ENCODE peak calls at places on chromosomes 2 and 18, in four cellular contexts. B is K562, F is GM12878, X is HepG2. Q is an unnamed sample.

GRCh38 chr2:127641846-127642510 is 4.0 kb upstream of the GPR17 start:
- DNase-seq in B (no peak), F (no peak), X (no peak), Q (no peak)

GRCh38 chr2:106160786-106161261 is 33.3 kb downstream of the UXS1 start:
- DNase-seq in B (no peak), F (no peak), X (no peak), Q (no peak)

GRCh38 chr18:79884963-79885728 is 66.3 kb downstream of the SLC66A2 start:
- DNase-seq in B (no peak), F (no peak), X (no peak), Q (no peak)

GRCh38 chr2:201233192-201234166 is 26.9 kb upstream of the CASP8 start:
- DNase-seq in B (peak), F (peak), X (peak), Q (peak)

GRCh38 chr2:191545361-191545760 is 132.6 kb upstream of the NABP1 start:
- DNase-seq in B (peak), F (no peak), X (no peak), Q (no peak)

GRCh38 chr2:207142461-207142860 is 23.3 kb downstream of the KLF7 start:
- DNase-seq in B (no peak), F (no peak), X (no peak), Q (no peak)

GRCh38 chr2:9815076-9815475 is 28.2 kb upstream of the TAF1B start:
- DNase-seq in B (no peak), F (no peak), X (no peak), Q (no peak)

GRCh38 chr18:42617086-42617725 is 498.3 kb downstream of the RIT2 start:
- DNase-seq in B (no peak), F (no peak), X (no peak), Q (no peak)

GRCh38 chr2:236061899-236062298 is 106.3 kb downstream of the GBX2 start:
- DNase-seq in B (no peak), F (no peak), X (no peak), Q (no peak)

DNA sequence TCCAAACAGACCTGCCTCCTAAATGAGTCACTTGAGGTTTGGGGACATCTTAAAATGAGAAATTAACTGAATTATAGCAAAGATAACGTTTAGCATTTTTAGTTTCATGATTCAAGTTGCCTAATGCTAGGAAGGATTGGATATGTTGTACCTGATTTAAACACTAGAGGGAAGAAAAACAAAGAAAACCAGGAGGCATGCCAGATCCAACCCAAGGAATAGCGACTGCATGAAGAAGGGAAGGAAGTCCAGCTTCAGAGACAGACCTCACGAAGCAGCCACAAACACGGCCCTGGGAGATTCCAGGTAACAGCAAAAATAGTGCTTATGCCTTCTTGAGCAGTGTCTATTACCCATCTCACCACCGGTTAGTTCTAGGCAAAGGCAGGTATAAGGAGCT is 499.9 kb upstream of the SPHKAP start:
- DNase-seq in B (no peak), F (no peak), X (no peak), Q (no peak)
- TF ChIP-seq FOXK2 in B (no peak), F (no peak), X (no peak), Q (no peak)

DNA sequence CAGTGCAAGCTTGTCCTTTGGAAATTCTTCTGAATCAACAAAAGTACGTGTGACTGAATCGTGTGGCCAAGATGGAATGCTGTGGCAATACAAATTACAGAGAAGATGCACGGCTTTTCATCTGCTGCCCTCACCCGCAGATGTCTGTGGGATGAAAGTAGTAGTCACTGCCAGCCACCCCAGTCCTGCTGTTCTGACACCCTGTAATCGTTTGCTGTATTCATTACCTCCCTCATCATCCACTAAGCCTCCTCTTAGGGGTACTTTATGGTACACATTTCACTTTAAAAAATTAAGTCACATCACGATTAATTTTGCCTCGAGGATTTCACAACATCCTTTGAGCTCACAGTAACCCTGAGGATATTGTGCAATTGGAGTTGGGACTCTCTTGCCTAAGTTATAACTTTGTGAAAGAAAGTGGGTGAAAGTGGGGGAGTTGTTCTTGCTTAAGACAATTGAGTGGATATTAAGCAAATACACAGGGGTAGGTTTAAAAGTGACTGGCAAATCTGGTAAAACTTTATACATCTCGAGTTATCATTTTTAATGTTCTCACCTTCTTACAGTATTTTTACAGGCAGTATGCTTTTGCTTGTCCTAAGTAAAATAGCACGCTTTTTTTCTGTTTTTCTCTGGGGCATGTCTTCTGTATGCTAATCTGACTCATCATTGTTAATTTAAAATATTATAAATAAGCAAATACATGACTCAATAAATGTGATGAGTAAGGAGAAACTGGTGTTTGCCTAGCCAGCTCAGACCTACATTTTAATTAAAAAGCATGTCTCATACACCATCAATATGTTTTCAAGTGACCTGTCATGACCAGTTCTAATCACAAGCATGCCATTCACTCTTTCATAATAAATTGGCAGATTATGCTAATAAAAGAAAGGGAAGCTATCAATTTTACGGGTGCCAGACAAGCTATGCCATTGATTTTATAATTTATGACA is 680.9 kb downstream of the IRS1 start:
- DNase-seq in B (no peak), F (no peak), X (peak), Q (no peak)
- TF ChIP-seq FOXK2 in B (no peak), F (no peak), X (no peak), Q (no peak)

GRCh38 chr2:68432696-68433658 is 34.1 kb downstream of the FBXO48 start:
- DNase-seq in B (no peak), F (no peak), X (no peak), Q (no peak)
- TF ChIP-seq FOXK2 in B (no peak), F (no peak), X (no peak), Q (no peak)

GRCh38 chr2:54672587-54673456 is 50.6 kb upstream of the EML6 start:
- DNase-seq in B (no peak), F (peak), X (no peak), Q (no peak)
- TF ChIP-seq FOXK2 in B (no peak), F (peak), X (no peak), Q (no peak)

DNA sequence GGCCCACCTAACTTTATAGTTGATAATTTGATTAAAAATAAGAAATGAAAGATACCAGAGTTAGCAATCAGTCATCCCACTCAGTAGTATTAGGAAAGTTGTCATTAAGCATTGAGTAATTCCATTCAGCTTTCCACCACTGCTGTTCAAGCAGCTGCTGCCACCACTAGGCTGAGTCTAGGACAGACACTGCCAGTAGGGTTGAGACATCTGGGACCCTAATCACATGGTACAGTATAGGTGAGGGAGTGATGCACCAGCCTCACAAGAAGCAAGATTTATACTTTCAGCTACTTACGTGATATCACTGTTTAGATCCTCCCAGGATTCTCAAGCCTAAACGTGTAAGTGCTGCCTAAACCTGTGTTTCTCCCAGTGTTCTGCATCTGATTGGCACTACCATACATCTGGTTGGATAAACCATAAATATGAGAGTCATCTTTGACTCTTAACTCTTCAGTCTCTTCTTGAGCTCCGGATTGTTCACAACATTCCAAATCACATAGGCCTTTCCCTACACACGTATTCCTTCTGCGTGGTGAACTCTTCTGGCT is 3.2 kb downstream of the UBXN4 start:
- DNase-seq in B (peak), F (no peak), X (peak), Q (peak)
- TF ChIP-seq FOXK2 in B (no peak), F (no peak), X (no peak), Q (no peak)

GRCh38 chr2:215751200-215751910 is 262.0 kb downstream of the MREG start:
- DNase-seq in B (no peak), F (no peak), X (peak), Q (no peak)
- TF ChIP-seq FOXK2 in B (no peak), F (no peak), X (no peak), Q (no peak)

GRCh38 chr2:230696670-230697069 is 16.0 kb upstream of the CAB39 start:
- DNase-seq in B (no peak), F (no peak), X (no peak), Q (no peak)

GRCh38 chr2:230700447-230700846 is 12.2 kb upstream of the CAB39 start:
- DNase-seq in B (no peak), F (no peak), X (no peak), Q (no peak)

GRCh38 chr2:230695551-230695950 is 17.1 kb upstream of the CAB39 start:
- DNase-seq in B (no peak), F (no peak), X (no peak), Q (no peak)

GRCh38 chr2:230694241-230694640 is 18.4 kb upstream of the CAB39 start:
- DNase-seq in B (no peak), F (no peak), X (no peak), Q (no peak)

DNA sequence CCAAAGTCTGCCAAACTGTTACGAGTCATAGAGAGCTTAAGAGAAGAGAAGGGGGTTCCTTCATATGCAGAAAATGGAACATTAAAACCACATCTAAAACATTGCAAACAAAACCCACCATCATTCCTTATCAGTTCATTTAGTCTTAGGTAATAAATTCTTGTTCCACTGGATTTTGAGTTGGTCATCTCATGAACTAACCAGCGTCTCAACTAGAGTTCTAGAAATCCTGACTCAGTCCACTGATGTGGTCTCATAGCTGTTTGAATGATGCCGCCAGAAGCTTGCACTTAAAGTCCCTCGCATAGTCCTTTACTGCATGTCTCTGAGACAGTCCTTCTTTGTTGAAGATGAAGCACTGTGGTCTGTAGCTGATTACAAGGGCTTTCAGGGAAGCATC is 15.0 kb upstream of the CAB39 start:
- DNase-seq in B (no peak), F (no peak), X (no peak), Q (no peak)
- TF ChIP-seq FOXK2 in B (no peak), F (no peak), X (no peak), Q (no peak)